ENCODE peak calls at places on chromosomes 5 and 9, in six cellular contexts. X is activated T-cell treated with anti-CD3 and anti-CD28 coated beads for 24 hours, Z is amygdala, J is cardiac septum, U is sigmoid colon, V is right lobe of liver. Q is an unnamed sample.

GRCh38 chr5:17996002-17996401 is 361.7 kb downstream of the TAF11L14 start:
- DNase-seq in X (no peak), Z (no peak), J (no peak), U (no peak), V (no peak), Q (no peak)

GRCh38 chr5:127571314-127571713 is 53.9 kb downstream of the PRRC1 start:
- DNase-seq in X (no peak), Z (no peak), J (no peak), U (no peak), V (no peak), Q (no peak)

GRCh38 chr5:10626473-10627013 is 62.7 kb downstream of the ANKRD33B start:
- DNase-seq in X (no peak), Z (no peak), J (peak; percentile 82), U (peak; percentile 71), V (no peak), Q (no peak)

GRCh38 chr5:43854697-43855292 is 251.8 kb downstream of the NNT start:
- DNase-seq in X (no peak), Z (no peak), J (no peak), U (no peak), V (no peak), Q (no peak)

GRCh38 chr9:36991516-36992134 is 42.4 kb downstream of the PAX5 start:
- DNase-seq in X (peak; percentile 22), Z (no peak), J (no peak), U (no peak), V (no peak), Q (no peak)

GRCh38 chr5:134577022-134577795 is 51.7 kb downstream of the JADE2 start:
- DNase-seq in X (no peak), Z (no peak), J (peak; percentile 71), U (no peak), V (no peak), Q (no peak)

GRCh38 chr5:147539053-147539452 is 29.2 kb upstream of the DPYSL3 start:
- DNase-seq in X (no peak), Z (no peak), J (no peak), U (no peak), V (no peak), Q (no peak)

GRCh38 chr9:137417161-137418021 is 5.6 kb downstream of the EXD3 start:
- DNase-seq in X (no peak), Z (no peak), J (no peak), U (no peak), V (peak; percentile 19), Q (no peak)

Q was measured in tibial nerve.